ENCODE peak calls at places on chromosomes 3 and 15, in four cellular contexts. One of them, this sample, is unnamed.

GRCh38 chr15:78739996-78740903 is 71.0 kb downstream of the ADAMTS7 start:
- DNase-seq in activated B cell treated with CpG ODN at 0.5 μM for 24 hours: no peak
- DNase-seq in Right ventricle myocardium inferior: peak; percentile 71
- DNase-seq in activated effector memory CD4-positive, alpha-beta T cell treated with Interleukin-2 at 50 U/mL for 16 hours: peak; percentile 12
- DNase-seq in this sample: no peak

GRCh38 chr3:42751609-42752008 is 21.4 kb downstream of the CCDC13 start:
- DNase-seq in activated B cell treated with CpG ODN at 0.5 μM for 24 hours: no peak
- DNase-seq in Right ventricle myocardium inferior: no peak
- DNase-seq in activated effector memory CD4-positive, alpha-beta T cell treated with Interleukin-2 at 50 U/mL for 16 hours: no peak
- DNase-seq in this sample: no peak

GRCh38 chr15:90664650-90665287 is 52.4 kb upstream of the BLM start:
- DNase-seq in activated B cell treated with CpG ODN at 0.5 μM for 24 hours: no peak
- DNase-seq in Right ventricle myocardium inferior: peak; percentile 82
- DNase-seq in activated effector memory CD4-positive, alpha-beta T cell treated with Interleukin-2 at 50 U/mL for 16 hours: no peak
- DNase-seq in this sample: no peak

GRCh38 chr3:171565671-171566070 is 105.5 kb upstream of the TNIK start:
- DNase-seq in activated B cell treated with CpG ODN at 0.5 μM for 24 hours: no peak
- DNase-seq in Right ventricle myocardium inferior: no peak
- DNase-seq in activated effector memory CD4-positive, alpha-beta T cell treated with Interleukin-2 at 50 U/mL for 16 hours: no peak
- DNase-seq in this sample: no peak

GRCh38 chr15:36008719-36009118 is 462.8 kb upstream of the DPH6 start:
- DNase-seq in activated B cell treated with CpG ODN at 0.5 μM for 24 hours: no peak
- DNase-seq in Right ventricle myocardium inferior: no peak
- DNase-seq in activated effector memory CD4-positive, alpha-beta T cell treated with Interleukin-2 at 50 U/mL for 16 hours: no peak
- DNase-seq in this sample: no peak

GRCh38 chr15:35507932-35508638 is 37.9 kb downstream of the DPH6 start:
- DNase-seq in activated B cell treated with CpG ODN at 0.5 μM for 24 hours: no peak
- DNase-seq in Right ventricle myocardium inferior: no peak
- DNase-seq in activated effector memory CD4-positive, alpha-beta T cell treated with Interleukin-2 at 50 U/mL for 16 hours: no peak
- DNase-seq in this sample: no peak

GRCh38 chr15:93801206-93801605 is 430.2 kb upstream of the MCTP2 start:
- DNase-seq in activated B cell treated with CpG ODN at 0.5 μM for 24 hours: no peak
- DNase-seq in Right ventricle myocardium inferior: no peak
- DNase-seq in activated effector memory CD4-positive, alpha-beta T cell treated with Interleukin-2 at 50 U/mL for 16 hours: no peak
- DNase-seq in this sample: no peak

GRCh38 chr3:78863294-78864203 is 904.2 kb downstream of the ROBO1 start:
- DNase-seq in activated B cell treated with CpG ODN at 0.5 μM for 24 hours: no peak
- DNase-seq in Right ventricle myocardium inferior: no peak
- DNase-seq in activated effector memory CD4-positive, alpha-beta T cell treated with Interleukin-2 at 50 U/mL for 16 hours: no peak
- DNase-seq in this sample: no peak

GRCh38 chr15:90348456-90348855 is 3.6 kb upstream of the ZNF774 start:
- DNase-seq in activated B cell treated with CpG ODN at 0.5 μM for 24 hours: no peak
- DNase-seq in Right ventricle myocardium inferior: no peak
- DNase-seq in activated effector memory CD4-positive, alpha-beta T cell treated with Interleukin-2 at 50 U/mL for 16 hours: no peak
- DNase-seq in this sample: no peak